ENCODE peak calls at places on chromosomes 2 and 18, in nine cellular contexts. G is AG10803, U is endothelial cell, H is GM20000, O is brain microvascular endothelial cell, F is psoas muscle, Q is PC-3, T is uterus, P is B cell. M is an unnamed sample.

GRCh38 chr2:41061371-41061770 is 609.5 kb upstream of the SLC8A1 start:
- DNase-seq in H (no peak), F (no peak), P (no peak), T (no peak), Q (no peak), U (no peak), O (no peak), G (peak; percentile 78), M (no peak)

GRCh38 chr2:30689496-30690125 is 117.6 kb downstream of the CAPN13 start:
- DNase-seq in H (no peak), T (no peak), G (no peak), Q (no peak), O (no peak), U (no peak), F (no peak), P (no peak), M (no peak)

GRCh38 chr2:202014328-202015034 is 19.2 kb upstream of the FZD7 start:
- DNase-seq in Q (peak; percentile 47), F (no peak), G (no peak), U (no peak), T (no peak), H (no peak), P (no peak), O (no peak), M (no peak)

GRCh38 chr18:77223653-77224052 is 26.0 kb upstream of the GALR1 start:
- DNase-seq in F (no peak), T (no peak), O (no peak), P (no peak), U (no peak), Q (peak; percentile 63), G (peak; percentile 54), H (no peak), M (no peak)

GRCh38 chr2:215728504-215729065 is 284.8 kb downstream of the MREG start:
- DNase-seq in O (peak; percentile 97), G (peak; percentile 98), F (no peak), U (no peak), T (no peak), H (peak; percentile 36), Q (peak; percentile 91), P (no peak), M (peak; percentile 31)

GRCh38 chr2:234823877-234824376 is 127.9 kb upstream of the SH3BP4 start:
- DNase-seq in T (peak; percentile 43), U (no peak), O (peak; percentile 94), F (no peak), Q (peak; percentile 92), H (no peak), G (peak; percentile 100), P (no peak), M (no peak)

GRCh38 chr2:150882751-150883520 is 378.7 kb downstream of the RBM43 start:
- DNase-seq in F (no peak), O (no peak), H (no peak), U (no peak), T (no peak), Q (no peak), P (no peak), G (no peak), M (no peak)

GRCh38 chr2:229780856-229781773 is 66.8 kb upstream of the DNER start:
- DNase-seq in G (peak; percentile 46), F (no peak), H (peak; percentile 50), P (peak; percentile 45), T (no peak), O (peak; percentile 39), Q (peak; percentile 59), U (no peak), M (peak; percentile 30)

GRCh38 chr2:228927028-228928010 is 343.8 kb downstream of the PID1 start:
- DNase-seq in P (no peak), F (no peak), O (no peak), T (no peak), Q (peak; percentile 44), U (no peak), G (peak; percentile 54), H (no peak), M (no peak)

GRCh38 chr18:68221116-68221724 is 493.7 kb downstream of the TMX3 start:
- DNase-seq in U (no peak), F (no peak), O (no peak), P (no peak), H (no peak), G (peak; percentile 67), T (no peak), Q (no peak), M (no peak)

GRCh38 chr18:25621682-25622081 is 269.7 kb upstream of the ZNF521 start:
- DNase-seq in O (no peak), T (no peak), P (no peak), H (no peak), G (no peak), F (no peak), Q (no peak), U (no peak), M (no peak)

GRCh38 chr18:65983750-65984149 is 232.9 kb downstream of the CDH7 start:
- DNase-seq in Q (peak; percentile 30), T (no peak), P (no peak), F (no peak), O (no peak), U (no peak), G (no peak), H (no peak), M (no peak)

GRCh38 chr2:150261691-150262090 is 225.8 kb downstream of the RND3 start:
- DNase-seq in P (no peak), U (no peak), H (no peak), T (no peak), Q (no peak), F (no peak), G (no peak), O (no peak), M (no peak)

GRCh38 chr2:206160124-206160806 is 570 bp downstream of the EEF1B2 start:
- DNase-seq in P (no peak), H (peak; percentile 72), O (no peak), T (no peak), F (no peak), G (peak; percentile 45), Q (no peak), U (no peak), M (peak; percentile 60)

GRCh38 chr18:58584219-58585127 is 44.4 kb downstream of the ALPK2 start:
- DNase-seq in U (no peak), P (no peak), F (no peak), G (peak; percentile 92), Q (peak; percentile 39), T (no peak), H (no peak), O (no peak), M (no peak)
- TF ChIP-seq CTCF in U (no peak), P (no peak), F (no peak), G (no peak), Q (no peak), T (no peak), H (no peak), O (peak; percentile 13), M (no peak)

GRCh38 chr2:3098231-3098630 is 279.4 kb downstream of the EIPR1 start:
- DNase-seq in H (no peak), P (no peak), F (no peak), Q (no peak), O (no peak), T (no peak), U (no peak), G (no peak), M (no peak)

GRCh38 chr2:3094999-3095958 is 282.3 kb downstream of the EIPR1 start:
- DNase-seq in H (no peak), Q (no peak), U (no peak), G (no peak), F (no peak), P (no peak), T (no peak), O (no peak), M (no peak)

GRCh38 chr2:3097804-3098203 is 279.8 kb downstream of the EIPR1 start:
- DNase-seq in F (no peak), T (no peak), U (no peak), O (no peak), G (no peak), Q (no peak), P (no peak), H (no peak), M (no peak)

GRCh38 chr2:3091696-3092095 is 285.9 kb downstream of the EIPR1 start:
- DNase-seq in F (no peak), P (no peak), O (no peak), G (no peak), H (no peak), U (no peak), T (no peak), Q (no peak), M (no peak)

DNA sequence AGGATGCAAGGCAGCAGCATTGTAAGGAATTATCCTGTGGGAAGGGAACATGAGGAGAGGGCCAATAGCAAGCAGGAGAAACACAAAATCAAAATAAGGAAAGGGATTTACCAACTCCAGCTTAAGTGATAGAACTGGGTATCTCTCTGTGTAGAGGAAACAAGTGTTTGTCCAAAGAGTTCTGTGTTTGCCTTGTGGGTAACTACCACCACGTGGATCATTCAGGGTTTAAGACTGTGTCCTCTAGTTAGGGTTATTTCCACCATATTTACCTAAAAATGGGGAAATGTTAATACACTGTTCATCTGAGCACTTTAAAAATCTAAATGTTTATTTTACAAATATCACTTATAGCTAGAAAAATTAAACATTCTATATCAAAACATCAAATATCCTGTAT is 283.3 kb downstream of the EIPR1 start:
- DNase-seq in H (no peak), O (no peak), P (no peak), U (no peak), T (no peak), Q (no peak), F (no peak), G (no peak), M (no peak)
- TF ChIP-seq CTCF in H (no peak), O (no peak), P (no peak), U (no peak), T (no peak), Q (no peak), F (no peak), G (no peak), M (no peak)

GRCh38 chr2:47264686-47265085 is 109.6 kb upstream of the STPG4 start:
- DNase-seq in U (no peak), F (no peak), G (no peak), T (no peak), Q (no peak), O (no peak), P (no peak), H (no peak), M (no peak)

GRCh38 chr2:47265158-47265557 is 110.0 kb upstream of the STPG4 start:
- DNase-seq in U (no peak), Q (no peak), P (no peak), F (no peak), G (no peak), O (no peak), T (no peak), H (no peak), M (no peak)

GRCh38 chr2:47262657-47263056 is 107.5 kb upstream of the STPG4 start:
- DNase-seq in F (no peak), P (no peak), H (no peak), Q (no peak), G (no peak), T (no peak), O (no peak), U (no peak), M (no peak)

GRCh38 chr2:47265751-47266231 is 110.7 kb upstream of the STPG4 start:
- DNase-seq in P (no peak), O (no peak), Q (peak; percentile 50), U (no peak), H (no peak), G (no peak), T (no peak), F (no peak), M (no peak)

GRCh38 chr2:47264183-47264582 is 109.1 kb upstream of the STPG4 start:
- DNase-seq in P (no peak), G (no peak), U (no peak), H (no peak), F (no peak), Q (no peak), O (no peak), T (no peak), M (no peak)
- TF ChIP-seq CTCF in P (no peak), G (no peak), U (no peak), H (no peak), F (no peak), Q (no peak), O (peak; percentile 30), T (no peak), M (no peak)

GRCh38 chr2:174683392-174683759 is 80.9 kb downstream of the CHRNA1 start:
- DNase-seq in P (peak; percentile 54), O (peak; percentile 27), F (no peak), U (no peak), Q (no peak), G (peak; percentile 67), H (peak; percentile 73), T (peak; percentile 23), M (peak; percentile 68)
- TF ChIP-seq CTCF in P (no peak), O (peak; percentile 58), F (no peak), U (no peak), Q (no peak), G (peak; percentile 53), H (no peak), T (peak; percentile 24), M (no peak)

M was measured in GM13977.